ENCODE peak calls at places on chromosomes 7 and 10, in ten cellular contexts. T, L, K, J, A, S, M, Q, V and F are unnamed samples.

GRCh38 chr10:69861251-69862240 is 59.8 kb downstream of the COL13A1 start:
- DNase-seq in T (no peak), K (no peak), V (peak; percentile 99), L (no peak), S (no peak), M (peak; percentile 75), J (no peak), Q (peak; percentile 40), A (no peak), F (peak; percentile 90)

GRCh38 chr7:50216626-50217025 is 87.9 kb upstream of the IKZF1 start:
- DNase-seq in L (no peak), T (no peak), S (no peak), Q (no peak), V (no peak), M (peak; percentile 7), K (no peak), J (no peak), A (no peak), F (no peak)

GRCh38 chr7:64098-64521 is 128.3 kb upstream of the FAM20C start:
- DNase-seq in J (peak; percentile 60), S (peak; percentile 77), L (peak; percentile 65), K (no peak), T (no peak), Q (peak; percentile 18), M (peak; percentile 87), A (peak; percentile 56), V (peak; percentile 71), F (peak; percentile 68)

GRCh38 chr10:110944997-110945396 is 25.6 kb downstream of the SHOC2 start:
- DNase-seq in K (no peak), Q (no peak), S (no peak), L (no peak), J (no peak), V (no peak), M (no peak), T (no peak), A (no peak), F (peak; percentile 92)

GRCh38 chr10:11142809-11143208 is 125.1 kb downstream of the CELF2 start:
- DNase-seq in L (no peak), Q (no peak), A (no peak), K (no peak), M (no peak), T (no peak), J (no peak), V (no peak), S (no peak), F (no peak)

GRCh38 chr10:130567436-130567835 is 431.2 kb downstream of the GLRX3 start:
- DNase-seq in L (no peak), Q (no peak), S (no peak), M (no peak), T (no peak), K (no peak), V (no peak), A (no peak), J (no peak), F (no peak)

GRCh38 chr10:88113657-88114272 is 250.3 kb downstream of the PTEN start:
- DNase-seq in Q (no peak), S (no peak), V (no peak), A (no peak), M (no peak), J (no peak), L (no peak), T (no peak), K (no peak), F (no peak)

GRCh38 chr10:85319150-85319549 is 990.8 kb downstream of the CCSER2 start:
- DNase-seq in L (no peak), A (no peak), M (no peak), V (no peak), K (no peak), S (no peak), T (no peak), J (no peak), Q (no peak), F (no peak)

GRCh38 chr10:12394236-12395033 is 45.1 kb downstream of the CAMK1D start:
- DNase-seq in V (peak; percentile 69), T (no peak), J (no peak), A (no peak), L (no peak), S (no peak), K (no peak), M (no peak), Q (no peak), F (no peak)

GRCh38 chr10:35563266-35563891 is 41.8 kb upstream of the GJD4 start:
- DNase-seq in Q (peak; percentile 61), K (peak; percentile 55), T (peak; percentile 53), J (peak; percentile 52), L (peak; percentile 40), M (peak; percentile 88), V (peak; percentile 98), S (peak; percentile 76), A (no peak), F (peak; percentile 87)

GRCh38 chr10:7687228-7687907 is 15.7 kb upstream of the ITIH2 start:
- DNase-seq in S (peak; percentile 91), Q (peak; percentile 74), T (peak; percentile 89), L (peak; percentile 75), K (peak; percentile 90), J (peak; percentile 81), V (peak; percentile 74), M (peak; percentile 95), A (peak; percentile 80), F (peak; percentile 96)

GRCh38 chr10:83346216-83346910 is 792.9 kb upstream of the GHITM start:
- DNase-seq in A (no peak), L (no peak), J (no peak), K (no peak), Q (no peak), V (no peak), T (no peak), M (no peak), S (no peak), F (no peak)

GRCh38 chr10:120970595-120971529 is 119.7 kb downstream of the WDR11 start:
- DNase-seq in K (no peak), L (no peak), Q (no peak), V (no peak), T (no peak), J (no peak), A (no peak), S (no peak), M (no peak), F (no peak)

GRCh38 chr7:122803323-122803722 is 82.9 kb downstream of the CADPS2 start:
- DNase-seq in Q (no peak), L (no peak), A (no peak), K (no peak), V (peak; percentile 52), J (no peak), S (peak; percentile 49), M (peak; percentile 54), T (peak; percentile 58), F (peak; percentile 43)

GRCh38 chr7:2819954-2820397 is 24.1 kb downstream of the GNA12 start:
- DNase-seq in Q (no peak), A (no peak), L (no peak), V (no peak), T (no peak), J (no peak), M (peak; percentile 19), K (no peak), S (no peak), F (no peak)

GRCh38 chr10:79452174-79452611 is 6.8 kb upstream of the ZCCHC24 start:
- DNase-seq in K (no peak), V (peak; percentile 47), L (no peak), M (peak; percentile 53), J (no peak), S (no peak), T (no peak), Q (no peak), A (no peak), F (peak; percentile 43)

DNA sequence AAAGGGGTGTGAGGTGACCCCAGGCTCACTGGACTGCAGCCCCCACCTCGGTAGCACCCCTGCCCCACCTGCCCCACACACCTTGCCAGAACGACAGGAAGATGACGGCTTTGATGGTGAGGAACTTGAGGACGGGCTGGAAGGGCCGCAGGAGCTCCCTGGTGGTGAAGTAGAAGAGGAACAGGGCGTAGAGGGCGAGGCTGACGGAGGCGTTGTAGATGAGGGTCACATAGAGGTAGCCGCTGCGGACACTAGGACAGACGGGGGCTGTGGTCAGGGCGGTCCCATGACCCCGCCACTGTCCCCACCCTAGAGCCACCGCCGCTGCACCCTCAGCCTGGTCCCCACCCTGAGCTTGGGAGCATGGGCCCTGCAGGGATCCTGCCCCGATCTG is 7.6 kb downstream of the TMEM184A start:
- DNase-seq in L (no peak), V (no peak), K (no peak), Q (no peak), T (peak; percentile 37), M (no peak), A (no peak), S (no peak), J (no peak), F (no peak)
- TF ChIP-seq CTCF in L (no peak), V (no peak), K (no peak), Q (no peak), T (peak; percentile 27), M (peak; percentile 46), A (no peak), S (no peak), J (no peak), F (no peak)

GRCh38 chr7:6654113-6654841 is 17.2 kb downstream of the ZNF316 start:
- DNase-seq in T (no peak), S (no peak), L (no peak), K (no peak), Q (no peak), M (peak; percentile 24), V (no peak), J (no peak), A (no peak), F (no peak)
- H3K27ac ChIP-seq in T (no peak overlapping the region), S (no peak overlapping the region), L (no peak overlapping the region), K (no peak overlapping the region), Q (no peak overlapping the region), M (no peak overlapping the region), V (no peak overlapping the region), J (no peak overlapping the region), A (no peak overlapping the region), F (no peak overlapping the region)

GRCh38 chr7:101779267-101779666 is 38.2 kb upstream of the CUX1 start:
- DNase-seq in J (no peak), K (no peak), M (no peak), S (no peak), A (no peak), T (no peak), V (no peak), Q (no peak), L (no peak), F (no peak)
- H3K9me3 ChIP-seq in J (no peaks in the 10 kb centered on the region), K (no peaks in the 10 kb centered on the region), M (no peaks in the 10 kb centered on the region), S (no peaks in the 10 kb centered on the region), A (no peaks in the 10 kb centered on the region), T (no peaks in the 10 kb centered on the region), V (no peaks in the 10 kb centered on the region), Q (no peaks in the 10 kb centered on the region), L (no peaks in the 10 kb centered on the region), F (no peaks in the 10 kb centered on the region)

GRCh38 chr7:95684037-95684436 is 87.7 kb upstream of the PDK4 start:
- DNase-seq in J (no peak), S (peak; percentile 27), A (no peak), Q (peak; percentile 18), L (no peak), M (no peak), K (no peak), V (peak; percentile 61), T (peak; percentile 22), F (peak; percentile 75)
- TF ChIP-seq CTCF in J (peak; percentile 51), S (peak; percentile 61), A (peak; percentile 22), Q (peak; percentile 32), L (peak; percentile 75), M (peak; percentile 76), K (peak; percentile 55), V (peak; percentile 63), T (peak; percentile 31), F (peak; percentile 53)